ENCODE peak calls at places on chromosomes 6 and 20, in seven cellular contexts. U, C, J, T, A, H and R are unnamed samples.

GRCh38 chr6:83199865-83200230 is 6.7 kb downstream of the RWDD2A start:
- DNase-seq in U (no peak), C (peak), J (no peak), T (no peak), A (no peak), H (no peak), R (no peak)

GRCh38 chr6:53203483-53203882 is 54.8 kb upstream of the GCM1 start:
- DNase-seq in U (no peak), C (no peak), J (no peak), T (no peak), A (no peak), H (no peak), R (no peak)

GRCh38 chr20:62625921-62626547 is 16.3 kb upstream of the SLCO4A1 start:
- DNase-seq in U (no peak), C (no peak), J (no peak), T (no peak), A (no peak), H (no peak), R (no peak)

GRCh38 chr20:25865715-25866656 is 169.3 kb upstream of the ZNF337 start:
- DNase-seq in U (peak), C (no peak), J (no peak), T (peak), A (peak), H (no peak), R (peak)

GRCh38 chr6:43308101-43308989 is at the start of gene CRIP3:
- DNase-seq in U (no peak), C (no peak), J (no peak), T (peak), A (peak), H (no peak), R (peak)

GRCh38 chr6:31630177-31630934 is 9.8 kb downstream of the PRRC2A start:
- DNase-seq in U (no peak), C (no peak), J (no peak), T (no peak), A (no peak), H (no peak), R (no peak)

GRCh38 chr20:50399917-50400704 is 110.1 kb upstream of the PTPN1 start:
- DNase-seq in U (no peak), C (no peak), J (no peak), T (no peak), A (no peak), H (no peak), R (peak)

GRCh38 chr6:117534974-117535373 is 52.5 kb downstream of the DCBLD1 start:
- DNase-seq in U (no peak), C (no peak), J (no peak), T (no peak), A (no peak), H (no peak), R (no peak)

GRCh38 chr6:89694428-89694827 is 55.9 kb upstream of the LYRM2 start:
- DNase-seq in U (no peak), C (no peak), J (no peak), T (no peak), A (no peak), H (no peak), R (peak)

GRCh38 chr6:158649289-158650143 is at the start of gene SYTL3:
- DNase-seq in U (peak), C (no peak), J (no peak), T (peak), A (peak), H (no peak), R (peak)

GRCh38 chr20:9400371-9401025 is 113.9 kb upstream of the LAMP5 start:
- DNase-seq in U (no peak), C (no peak), J (no peak), T (no peak), A (no peak), H (no peak), R (no peak)

GRCh38 chr20:12594410-12595130 is 414.2 kb upstream of the SPTLC3 start:
- DNase-seq in U (no peak), C (no peak), J (no peak), T (no peak), A (no peak), H (peak), R (no peak)

GRCh38 chr20:45892828-45893500 is 1.8 kb downstream of the CTSA start:
- DNase-seq in U (no peak), C (no peak), J (no peak), T (no peak), A (no peak), H (no peak), R (no peak)

GRCh38 chr6:753486-753885 is 60.5 kb upstream of the EXOC2 start:
- DNase-seq in U (no peak), C (no peak), J (no peak), T (no peak), A (no peak), H (no peak), R (no peak)

GRCh38 chr6:16698988-16699868 is 62.0 kb downstream of the ATXN1 start:
- DNase-seq in U (peak), C (no peak), J (no peak), T (no peak), A (peak), H (no peak), R (no peak)

GRCh38 chr6:168238159-168238887 is 81.3 kb downstream of the DACT2 start:
- DNase-seq in U (no peak), C (no peak), J (peak), T (no peak), A (no peak), H (no peak), R (no peak)

GRCh38 chr6:2222275-2222842 is 23.0 kb downstream of the GMDS start:
- DNase-seq in U (no peak), C (no peak), J (no peak), T (no peak), A (no peak), H (no peak), R (no peak)

GRCh38 chr20:49545572-49545971 is 22.4 kb downstream of the PTGIS start:
- DNase-seq in U (peak), C (no peak), J (no peak), T (no peak), A (no peak), H (peak), R (no peak)